ENCODE peak calls at places on chromosomes 1 and 21, in eight cellular contexts. One of them, this sample, is unnamed.

GRCh38 chr1:8116892-8117262 is 90.8 kb upstream of the ERRFI1 start:
- DNase-seq in activated CD8-positive, alpha-beta memory T cell treated with anti-CD3 and anti-CD28 coated beads for 4 hours: no peak
- DNase-seq in adrenal gland: no peak
- DNase-seq in activated CD4-positive, alpha-beta T cell treated with anti-CD3 and anti-CD28 coated beads for 48 hours: no peak
- DNase-seq in cardiac septum: no peak
- DNase-seq in small intestine: no peak
- DNase-seq in mucosa of gallbladder: peak; percentile 69
- DNase-seq in HEK293T: peak; percentile 35
- DNase-seq in this sample: no peak

GRCh38 chr1:29830383-29830782 is 594.1 kb downstream of the PTPRU start:
- DNase-seq in activated CD8-positive, alpha-beta memory T cell treated with anti-CD3 and anti-CD28 coated beads for 4 hours: no peak
- DNase-seq in adrenal gland: no peak
- DNase-seq in activated CD4-positive, alpha-beta T cell treated with anti-CD3 and anti-CD28 coated beads for 48 hours: no peak
- DNase-seq in cardiac septum: peak; percentile 68
- DNase-seq in small intestine: no peak
- DNase-seq in mucosa of gallbladder: no peak
- DNase-seq in HEK293T: no peak
- DNase-seq in this sample: peak; percentile 4

GRCh38 chr1:197024460-197024859 is 42.6 kb downstream of the F13B start:
- DNase-seq in activated CD8-positive, alpha-beta memory T cell treated with anti-CD3 and anti-CD28 coated beads for 4 hours: no peak
- DNase-seq in adrenal gland: no peak
- DNase-seq in activated CD4-positive, alpha-beta T cell treated with anti-CD3 and anti-CD28 coated beads for 48 hours: no peak
- DNase-seq in cardiac septum: no peak
- DNase-seq in small intestine: no peak
- DNase-seq in mucosa of gallbladder: no peak
- DNase-seq in HEK293T: no peak
- DNase-seq in this sample: no peak

GRCh38 chr1:237962985-237963384 is 72.3 kb upstream of the ZP4 start:
- DNase-seq in activated CD8-positive, alpha-beta memory T cell treated with anti-CD3 and anti-CD28 coated beads for 4 hours: no peak
- DNase-seq in adrenal gland: no peak
- DNase-seq in activated CD4-positive, alpha-beta T cell treated with anti-CD3 and anti-CD28 coated beads for 48 hours: no peak
- DNase-seq in cardiac septum: no peak
- DNase-seq in small intestine: no peak
- DNase-seq in mucosa of gallbladder: no peak
- DNase-seq in HEK293T: no peak
- DNase-seq in this sample: no peak

GRCh38 chr1:96865731-96866684 is 144.4 kb downstream of the PTBP2 start:
- DNase-seq in activated CD8-positive, alpha-beta memory T cell treated with anti-CD3 and anti-CD28 coated beads for 4 hours: no peak
- DNase-seq in adrenal gland: no peak
- DNase-seq in activated CD4-positive, alpha-beta T cell treated with anti-CD3 and anti-CD28 coated beads for 48 hours: no peak
- DNase-seq in cardiac septum: no peak
- DNase-seq in small intestine: peak; percentile 8
- DNase-seq in mucosa of gallbladder: no peak
- DNase-seq in HEK293T: no peak
- DNase-seq in this sample: no peak

GRCh38 chr1:99650773-99651437 is 5.0 kb downstream of the PALMD start:
- DNase-seq in activated CD8-positive, alpha-beta memory T cell treated with anti-CD3 and anti-CD28 coated beads for 4 hours: no peak
- DNase-seq in adrenal gland: no peak
- DNase-seq in activated CD4-positive, alpha-beta T cell treated with anti-CD3 and anti-CD28 coated beads for 48 hours: no peak
- DNase-seq in cardiac septum: no peak
- DNase-seq in small intestine: no peak
- DNase-seq in mucosa of gallbladder: no peak
- DNase-seq in HEK293T: no peak
- DNase-seq in this sample: no peak

GRCh38 chr1:201049248-201049831 is 25.8 kb upstream of the KIF21B start:
- DNase-seq in activated CD8-positive, alpha-beta memory T cell treated with anti-CD3 and anti-CD28 coated beads for 4 hours: no peak
- DNase-seq in adrenal gland: no peak
- DNase-seq in activated CD4-positive, alpha-beta T cell treated with anti-CD3 and anti-CD28 coated beads for 48 hours: no peak
- DNase-seq in cardiac septum: no peak
- DNase-seq in small intestine: no peak
- DNase-seq in mucosa of gallbladder: no peak
- DNase-seq in HEK293T: no peak
- DNase-seq in this sample: no peak

GRCh38 chr1:28887835-28888682 is 26.3 kb upstream of the EPB41 start:
- DNase-seq in activated CD8-positive, alpha-beta memory T cell treated with anti-CD3 and anti-CD28 coated beads for 4 hours: no peak
- DNase-seq in adrenal gland: peak; percentile 55
- DNase-seq in activated CD4-positive, alpha-beta T cell treated with anti-CD3 and anti-CD28 coated beads for 48 hours: peak; percentile 7
- DNase-seq in cardiac septum: peak; percentile 79
- DNase-seq in small intestine: peak; percentile 26
- DNase-seq in mucosa of gallbladder: no peak
- DNase-seq in HEK293T: no peak
- DNase-seq in this sample: no peak

GRCh38 chr1:101257500-101258325 is 20.9 kb downstream of the S1PR1 start:
- DNase-seq in activated CD8-positive, alpha-beta memory T cell treated with anti-CD3 and anti-CD28 coated beads for 4 hours: no peak
- DNase-seq in adrenal gland: no peak
- DNase-seq in activated CD4-positive, alpha-beta T cell treated with anti-CD3 and anti-CD28 coated beads for 48 hours: no peak
- DNase-seq in cardiac septum: no peak
- DNase-seq in small intestine: peak; percentile 91
- DNase-seq in mucosa of gallbladder: no peak
- DNase-seq in HEK293T: no peak
- DNase-seq in this sample: no peak

GRCh38 chr1:234918216-234918841 is 210.3 kb downstream of the TOMM20 start:
- DNase-seq in activated CD8-positive, alpha-beta memory T cell treated with anti-CD3 and anti-CD28 coated beads for 4 hours: no peak
- DNase-seq in adrenal gland: no peak
- DNase-seq in activated CD4-positive, alpha-beta T cell treated with anti-CD3 and anti-CD28 coated beads for 48 hours: no peak
- DNase-seq in cardiac septum: peak; percentile 75
- DNase-seq in small intestine: no peak
- DNase-seq in mucosa of gallbladder: no peak
- DNase-seq in HEK293T: no peak
- DNase-seq in this sample: no peak

GRCh38 chr21:44520326-44521300 is 19.4 kb downstream of the KRTAP10-1 start:
- DNase-seq in activated CD8-positive, alpha-beta memory T cell treated with anti-CD3 and anti-CD28 coated beads for 4 hours: no peak
- DNase-seq in adrenal gland: no peak
- DNase-seq in activated CD4-positive, alpha-beta T cell treated with anti-CD3 and anti-CD28 coated beads for 48 hours: no peak
- DNase-seq in cardiac septum: peak; percentile 56
- DNase-seq in small intestine: no peak
- DNase-seq in mucosa of gallbladder: no peak
- DNase-seq in HEK293T: no peak
- DNase-seq in this sample: no peak

GRCh38 chr1:181094813-181095212 is 6.3 kb downstream of the IER5 start:
- DNase-seq in activated CD8-positive, alpha-beta memory T cell treated with anti-CD3 and anti-CD28 coated beads for 4 hours: no peak
- DNase-seq in adrenal gland: no peak
- DNase-seq in activated CD4-positive, alpha-beta T cell treated with anti-CD3 and anti-CD28 coated beads for 48 hours: no peak
- DNase-seq in cardiac septum: no peak
- DNase-seq in small intestine: no peak
- DNase-seq in mucosa of gallbladder: peak; percentile 60
- DNase-seq in HEK293T: no peak
- DNase-seq in this sample: peak; percentile 53

GRCh38 chr1:41386190-41386518 is 24.9 kb downstream of the FOXO6 start:
- DNase-seq in activated CD8-positive, alpha-beta memory T cell treated with anti-CD3 and anti-CD28 coated beads for 4 hours: no peak
- DNase-seq in adrenal gland: no peak
- DNase-seq in activated CD4-positive, alpha-beta T cell treated with anti-CD3 and anti-CD28 coated beads for 48 hours: no peak
- DNase-seq in cardiac septum: no peak
- DNase-seq in small intestine: no peak
- DNase-seq in mucosa of gallbladder: no peak
- DNase-seq in HEK293T: no peak
- DNase-seq in this sample: no peak

GRCh38 chr1:248596615-248597014 is 885 bp downstream of the OR2T10 start:
- DNase-seq in activated CD8-positive, alpha-beta memory T cell treated with anti-CD3 and anti-CD28 coated beads for 4 hours: no peak
- DNase-seq in adrenal gland: no peak
- DNase-seq in activated CD4-positive, alpha-beta T cell treated with anti-CD3 and anti-CD28 coated beads for 48 hours: no peak
- DNase-seq in cardiac septum: no peak
- DNase-seq in small intestine: no peak
- DNase-seq in mucosa of gallbladder: no peak
- DNase-seq in HEK293T: no peak
- DNase-seq in this sample: no peak

GRCh38 chr1:211018690-211019089 is 115.3 kb downstream of the KCNH1 start:
- DNase-seq in activated CD8-positive, alpha-beta memory T cell treated with anti-CD3 and anti-CD28 coated beads for 4 hours: no peak
- DNase-seq in adrenal gland: no peak
- DNase-seq in activated CD4-positive, alpha-beta T cell treated with anti-CD3 and anti-CD28 coated beads for 48 hours: no peak
- DNase-seq in cardiac septum: no peak
- DNase-seq in small intestine: no peak
- DNase-seq in mucosa of gallbladder: no peak
- DNase-seq in HEK293T: no peak
- DNase-seq in this sample: no peak

GRCh38 chr1:22024485-22025367 is 23.3 kb downstream of the CELA3A start:
- DNase-seq in activated CD8-positive, alpha-beta memory T cell treated with anti-CD3 and anti-CD28 coated beads for 4 hours: peak; percentile 39
- DNase-seq in adrenal gland: peak; percentile 62
- DNase-seq in activated CD4-positive, alpha-beta T cell treated with anti-CD3 and anti-CD28 coated beads for 48 hours: peak; percentile 85
- DNase-seq in cardiac septum: no peak
- DNase-seq in small intestine: peak; percentile 54
- DNase-seq in mucosa of gallbladder: peak; percentile 51
- DNase-seq in HEK293T: peak; percentile 55
- DNase-seq in this sample: peak; percentile 75

GRCh38 chr1:98468111-98468717 is 193.3 kb upstream of the SNX7 start:
- DNase-seq in activated CD8-positive, alpha-beta memory T cell treated with anti-CD3 and anti-CD28 coated beads for 4 hours: no peak
- DNase-seq in adrenal gland: no peak
- DNase-seq in activated CD4-positive, alpha-beta T cell treated with anti-CD3 and anti-CD28 coated beads for 48 hours: no peak
- DNase-seq in cardiac septum: no peak
- DNase-seq in small intestine: peak; percentile 62
- DNase-seq in mucosa of gallbladder: peak; percentile 12
- DNase-seq in HEK293T: peak; percentile 39
- DNase-seq in this sample: peak; percentile 34

GRCh38 chr1:4083171-4084052 is 183.3 kb upstream of the C1orf174 start:
- DNase-seq in activated CD8-positive, alpha-beta memory T cell treated with anti-CD3 and anti-CD28 coated beads for 4 hours: no peak
- DNase-seq in adrenal gland: no peak
- DNase-seq in activated CD4-positive, alpha-beta T cell treated with anti-CD3 and anti-CD28 coated beads for 48 hours: no peak
- DNase-seq in cardiac septum: no peak
- DNase-seq in small intestine: no peak
- DNase-seq in mucosa of gallbladder: no peak
- DNase-seq in HEK293T: no peak
- DNase-seq in this sample: no peak

GRCh38 chr1:62625415-62625814 is 28.1 kb downstream of the ANGPTL3 start:
- DNase-seq in activated CD8-positive, alpha-beta memory T cell treated with anti-CD3 and anti-CD28 coated beads for 4 hours: no peak
- DNase-seq in adrenal gland: no peak
- DNase-seq in activated CD4-positive, alpha-beta T cell treated with anti-CD3 and anti-CD28 coated beads for 48 hours: no peak
- DNase-seq in cardiac septum: no peak
- DNase-seq in small intestine: no peak
- DNase-seq in mucosa of gallbladder: no peak
- DNase-seq in HEK293T: no peak
- DNase-seq in this sample: no peak

GRCh38 chr1:208766812-208767211 is 522.6 kb upstream of the PLXNA2 start:
- DNase-seq in activated CD8-positive, alpha-beta memory T cell treated with anti-CD3 and anti-CD28 coated beads for 4 hours: no peak
- DNase-seq in adrenal gland: no peak
- DNase-seq in activated CD4-positive, alpha-beta T cell treated with anti-CD3 and anti-CD28 coated beads for 48 hours: no peak
- DNase-seq in cardiac septum: no peak
- DNase-seq in small intestine: no peak
- DNase-seq in mucosa of gallbladder: no peak
- DNase-seq in HEK293T: no peak
- DNase-seq in this sample: no peak

GRCh38 chr1:210373878-210374599 is 45.3 kb downstream of the HHAT start:
- DNase-seq in activated CD8-positive, alpha-beta memory T cell treated with anti-CD3 and anti-CD28 coated beads for 4 hours: no peak
- DNase-seq in adrenal gland: peak; percentile 43
- DNase-seq in activated CD4-positive, alpha-beta T cell treated with anti-CD3 and anti-CD28 coated beads for 48 hours: peak; percentile 88
- DNase-seq in cardiac septum: no peak
- DNase-seq in small intestine: peak; percentile 44
- DNase-seq in mucosa of gallbladder: peak; percentile 22
- DNase-seq in HEK293T: peak; percentile 90
- DNase-seq in this sample: peak; percentile 61

GRCh38 chr21:31909153-31909771 is 36.4 kb downstream of the HUNK start:
- DNase-seq in activated CD8-positive, alpha-beta memory T cell treated with anti-CD3 and anti-CD28 coated beads for 4 hours: no peak
- DNase-seq in adrenal gland: no peak
- DNase-seq in activated CD4-positive, alpha-beta T cell treated with anti-CD3 and anti-CD28 coated beads for 48 hours: no peak
- DNase-seq in cardiac septum: no peak
- DNase-seq in small intestine: no peak
- DNase-seq in mucosa of gallbladder: no peak
- DNase-seq in HEK293T: no peak
- DNase-seq in this sample: no peak

GRCh38 chr1:178126790-178127189 is 32.9 kb downstream of the RASAL2 start:
- DNase-seq in activated CD8-positive, alpha-beta memory T cell treated with anti-CD3 and anti-CD28 coated beads for 4 hours: no peak
- DNase-seq in adrenal gland: no peak
- DNase-seq in activated CD4-positive, alpha-beta T cell treated with anti-CD3 and anti-CD28 coated beads for 48 hours: no peak
- DNase-seq in cardiac septum: no peak
- DNase-seq in small intestine: peak; percentile 67
- DNase-seq in mucosa of gallbladder: peak; percentile 14
- DNase-seq in HEK293T: no peak
- DNase-seq in this sample: no peak

GRCh38 chr1:29736582-29737188 is 500.4 kb downstream of the PTPRU start:
- DNase-seq in activated CD8-positive, alpha-beta memory T cell treated with anti-CD3 and anti-CD28 coated beads for 4 hours: no peak
- DNase-seq in adrenal gland: peak; percentile 37
- DNase-seq in activated CD4-positive, alpha-beta T cell treated with anti-CD3 and anti-CD28 coated beads for 48 hours: peak; percentile 21
- DNase-seq in cardiac septum: no peak
- DNase-seq in small intestine: peak; percentile 9
- DNase-seq in mucosa of gallbladder: peak; percentile 50
- DNase-seq in HEK293T: peak; percentile 55
- DNase-seq in this sample: no peak

GRCh38 chr1:245876586-245876985 is 630.5 kb downstream of the SMYD3 start:
- DNase-seq in activated CD8-positive, alpha-beta memory T cell treated with anti-CD3 and anti-CD28 coated beads for 4 hours: no peak
- DNase-seq in adrenal gland: no peak
- DNase-seq in activated CD4-positive, alpha-beta T cell treated with anti-CD3 and anti-CD28 coated beads for 48 hours: no peak
- DNase-seq in cardiac septum: no peak
- DNase-seq in small intestine: no peak
- DNase-seq in mucosa of gallbladder: no peak
- DNase-seq in HEK293T: no peak
- DNase-seq in this sample: no peak